ENCODE peak calls at places on chromosomes 7 and 10, in ten cellular contexts. E is hypothalamus; F is lower lobe of right lung; H is NCI-H748 treated with DMSO at 0.1 percent for 48 hours; Y is NCI-H2081; T is activated CD4-positive, alpha-beta T cell treated with anti-CD3 and anti-CD28 coated beads, Interleukin-2, amount 50 U/mL, for 24 hours; I is A549; O is NCI-H526; J is memory B cell; N is amniotic stem cell. S is an unnamed sample.

GRCh38 chr10:1660815-1661214 is 76.5 kb downstream of the ADARB2 start:
- DNase-seq in E (no peak), F (no peak), H (no peak), Y (no peak), T (no peak), I (no peak), O (no peak), J (no peak), N (no peak), S (no peak)

GRCh38 chr10:96306516-96306915 is 2.3 kb downstream of the DNTT start:
- DNase-seq in E (no peak), F (peak), H (no peak), Y (peak), T (no peak), I (no peak), O (no peak), J (peak), N (no peak), S (peak)

GRCh38 chr10:90921906-90922305 is 1.0 kb upstream of the ANKRD1 start:
- DNase-seq in E (no peak), F (no peak), H (no peak), Y (no peak), T (no peak), I (no peak), O (no peak), J (no peak), N (no peak), S (no peak)

GRCh38 chr10:102602272-102603045 is 41.8 kb upstream of the TRIM8 start:
- DNase-seq in E (no peak), F (no peak), H (no peak), Y (no peak), T (no peak), I (no peak), O (no peak), J (no peak), N (no peak), S (no peak)

GRCh38 chr7:44757311-44757710 is 8.7 kb downstream of the ZMIZ2 start:
- DNase-seq in E (no peak), F (no peak), H (no peak), Y (no peak), T (no peak), I (no peak), O (no peak), J (no peak), N (no peak), S (no peak)

GRCh38 chr10:34351161-34351560 is 463.9 kb downstream of the PARD3 start:
- DNase-seq in E (no peak), F (no peak), H (no peak), Y (no peak), T (no peak), I (no peak), O (no peak), J (no peak), N (no peak), S (no peak)

GRCh38 chr7:70833726-70834125 is 298.2 kb upstream of the GALNT17 start:
- DNase-seq in E (no peak), F (no peak), H (no peak), Y (no peak), T (no peak), I (no peak), O (no peak), J (no peak), N (peak), S (no peak)

GRCh38 chr7:84188811-84189405 is 5.7 kb downstream of the SEMA3A start:
- DNase-seq in E (no peak), F (no peak), H (peak), Y (peak), T (no peak), I (peak), O (peak), J (no peak), N (no peak), S (no peak)

GRCh38 chr10:21077681-21078080 is 180.6 kb upstream of the NEBL start:
- DNase-seq in E (no peak), F (no peak), H (no peak), Y (no peak), T (no peak), I (no peak), O (no peak), J (no peak), N (no peak), S (no peak)

GRCh38 chr7:74299401-74299800 is 10.2 kb downstream of the CLIP2 start:
- DNase-seq in E (no peak), F (no peak), H (no peak), Y (no peak), T (no peak), I (no peak), O (no peak), J (no peak), N (no peak), S (no peak)

GRCh38 chr10:88896336-88897018 is 16.4 kb downstream of the STAMBPL1 start:
- DNase-seq in E (no peak), F (no peak), H (no peak), Y (no peak), T (no peak), I (peak), O (no peak), J (no peak), N (no peak), S (no peak)

GRCh38 chr10:118436742-118437141 is 94.6 kb upstream of the FAM204A start:
- DNase-seq in E (no peak), F (no peak), H (no peak), Y (no peak), T (no peak), I (no peak), O (no peak), J (no peak), N (no peak), S (no peak)

GRCh38 chr7:116150588-116150987 is 59.8 kb upstream of the TES start:
- DNase-seq in E (no peak), F (no peak), H (no peak), Y (no peak), T (no peak), I (no peak), O (no peak), J (no peak), N (no peak), S (no peak)

GRCh38 chr10:79393221-79393923 is 46.1 kb downstream of the PPIF start:
- DNase-seq in E (no peak), F (peak), H (no peak), Y (no peak), T (no peak), I (no peak), O (no peak), J (no peak), N (no peak), S (peak)

S was measured in CD14-positive monocyte.